ENCODE peak calls at places on chromosomes 5 and 9, in four cellular contexts. U is HCT116, N is GM13977, Z is NCI-H2107. G is an unnamed sample.

GRCh38 chr9:110543631-110544051 is 35.9 kb downstream of the SVEP1 start:
- DNase-seq in U (no peak), N (no peak), Z (no peak), G (no peak)

GRCh38 chr9:124973807-124974206 is 32.9 kb upstream of the GOLGA1 start:
- DNase-seq in Z (no peak), N (no peak), U (no peak), G (no peak)

GRCh38 chr9:133237271-133237731 is 28.3 kb upstream of the OBP2B start:
- DNase-seq in U (no peak), N (no peak), Z (no peak), G (peak; percentile 87)

GRCh38 chr5:171984748-171985419 is 21.6 kb downstream of the FBXW11 start:
- DNase-seq in U (no peak), Z (no peak), N (no peak), G (no peak)

GRCh38 chr9:14585730-14586473 is 107.3 kb downstream of the ZDHHC21 start:
- DNase-seq in U (no peak), N (peak; percentile 64), Z (no peak), G (no peak)

GRCh38 chr5:76273491-76273890 is 129.6 kb upstream of the IQGAP2 start:
- DNase-seq in Z (no peak), U (no peak), N (no peak), G (no peak)

GRCh38 chr5:110251366-110251765 is 475.1 kb downstream of the TMEM232 start:
- DNase-seq in Z (no peak), U (no peak), N (no peak), G (no peak)

GRCh38 chr5:73451218-73452130 is 2.9 kb upstream of the FOXD1 start:
- DNase-seq in Z (no peak), N (peak; percentile 61), U (no peak), G (no peak)

GRCh38 chr5:159184858-159185381 is 24.4 kb downstream of the RNF145 start:
- DNase-seq in Z (no peak), U (no peak), N (no peak), G (no peak)

GRCh38 chr9:8696536-8696935 is 897.0 kb upstream of the DMAC1 start:
- DNase-seq in Z (no peak), N (no peak), U (no peak), G (no peak)

GRCh38 chr5:110073534-110073933 is 383.8 kb downstream of the MAN2A1 start:
- DNase-seq in U (no peak), Z (no peak), N (no peak), G (no peak)

GRCh38 chr5:168947212-168947868 is 353.6 kb downstream of the SLIT3 start:
- DNase-seq in Z (no peak), U (no peak), N (peak; percentile 64), G (no peak)

G was measured in glomerular endothelial cell.